ENCODE peak calls at places on chromosomes 1 and 21, in five cellular contexts. B, G, D, C and Z are unnamed samples.

GRCh38 chr1:26909951-26910342 is 3.8 kb downstream of the NR0B2 start:
- DNase-seq in B (no peak), G (no peak), D (no peak), C (no peak), Z (no peak)

GRCh38 chr1:24748191-24749121 is 3.2 kb downstream of the CLIC4 start:
- DNase-seq in B (no peak), G (no peak), D (no peak), C (peak), Z (no peak)

GRCh38 chr21:19181604-19182140 is 778.1 kb upstream of the TMPRSS15 start:
- DNase-seq in B (no peak), G (no peak), D (no peak), C (no peak), Z (no peak)

GRCh38 chr1:26218906-26219494 is 15.0 kb upstream of the CEP85 start:
- DNase-seq in B (no peak), G (peak), D (no peak), C (peak), Z (no peak)

GRCh38 chr1:1122981-1123480 is 7.1 kb upstream of the C1orf159 start:
- DNase-seq in B (no peak), G (no peak), D (no peak), C (no peak), Z (no peak)

GRCh38 chr1:12464627-12465056 is 153.4 kb downstream of the DHRS3 start:
- DNase-seq in B (peak), G (no peak), D (peak), C (peak), Z (no peak)

GRCh38 chr1:165483412-165483811 is 38.5 kb upstream of the RXRG start:
- DNase-seq in B (no peak), G (no peak), D (no peak), C (no peak), Z (no peak)

GRCh38 chr1:22971161-22972062 is 1.3 kb downstream of the LACTBL1 start:
- DNase-seq in B (peak), G (no peak), D (peak), C (no peak), Z (no peak)

GRCh38 chr1:177023710-177024109 is 140.8 kb downstream of the ASTN1 start:
- DNase-seq in B (no peak), G (no peak), D (no peak), C (no peak), Z (no peak)

GRCh38 chr1:30196872-30197615 is 526.3 kb downstream of the MATN1 start:
- DNase-seq in B (no peak), G (no peak), D (no peak), C (no peak), Z (no peak)

GRCh38 chr1:218743861-218744505 is 398.8 kb downstream of the TGFB2 start:
- DNase-seq in B (peak), G (no peak), D (no peak), C (no peak), Z (no peak)

GRCh38 chr1:234533034-234533571 is 54.1 kb upstream of the TARBP1 start:
- DNase-seq in B (peak), G (peak), D (peak), C (no peak), Z (no peak)

GRCh38 chr1:225458222-225458631 is 30.4 kb upstream of the LBR start:
- DNase-seq in B (no peak), G (no peak), D (peak), C (no peak), Z (no peak)

GRCh38 chr1:213287987-213288386 is 236.9 kb downstream of the RPS6KC1 start:
- DNase-seq in B (no peak), G (no peak), D (no peak), C (no peak), Z (no peak)

GRCh38 chr1:54327386-54328116 is 78.6 kb downstream of the SSBP3 start:
- DNase-seq in B (no peak), G (no peak), D (peak), C (no peak), Z (no peak)

GRCh38 chr1:169795687-169796086 is 980 bp upstream of the METTL18 start:
- DNase-seq in B (peak), G (no peak), D (no peak), C (no peak), Z (no peak)

GRCh38 chr1:92399076-92399475 is 87.6 kb downstream of the GFI1 start:
- DNase-seq in B (no peak), G (no peak), D (no peak), C (no peak), Z (no peak)

GRCh38 chr21:44344541-44345183 is 5.5 kb upstream of the CFAP410 start:
- DNase-seq in B (no peak), G (no peak), D (no peak), C (no peak), Z (no peak)
- H3K4me3 ChIP-seq in B (no peak), G (no peak), D (no peak), C (no peak), Z (no peak)

GRCh38 chr1:205973377-205974232 is 29.6 kb downstream of the RAB7B start:
- DNase-seq in B (no peak), G (no peak), D (no peak), C (no peak), Z (no peak)
- H3K27ac ChIP-seq in B (no peak), G (no peak), D (no peak), C (no peak), Z (no peak)

DNA sequence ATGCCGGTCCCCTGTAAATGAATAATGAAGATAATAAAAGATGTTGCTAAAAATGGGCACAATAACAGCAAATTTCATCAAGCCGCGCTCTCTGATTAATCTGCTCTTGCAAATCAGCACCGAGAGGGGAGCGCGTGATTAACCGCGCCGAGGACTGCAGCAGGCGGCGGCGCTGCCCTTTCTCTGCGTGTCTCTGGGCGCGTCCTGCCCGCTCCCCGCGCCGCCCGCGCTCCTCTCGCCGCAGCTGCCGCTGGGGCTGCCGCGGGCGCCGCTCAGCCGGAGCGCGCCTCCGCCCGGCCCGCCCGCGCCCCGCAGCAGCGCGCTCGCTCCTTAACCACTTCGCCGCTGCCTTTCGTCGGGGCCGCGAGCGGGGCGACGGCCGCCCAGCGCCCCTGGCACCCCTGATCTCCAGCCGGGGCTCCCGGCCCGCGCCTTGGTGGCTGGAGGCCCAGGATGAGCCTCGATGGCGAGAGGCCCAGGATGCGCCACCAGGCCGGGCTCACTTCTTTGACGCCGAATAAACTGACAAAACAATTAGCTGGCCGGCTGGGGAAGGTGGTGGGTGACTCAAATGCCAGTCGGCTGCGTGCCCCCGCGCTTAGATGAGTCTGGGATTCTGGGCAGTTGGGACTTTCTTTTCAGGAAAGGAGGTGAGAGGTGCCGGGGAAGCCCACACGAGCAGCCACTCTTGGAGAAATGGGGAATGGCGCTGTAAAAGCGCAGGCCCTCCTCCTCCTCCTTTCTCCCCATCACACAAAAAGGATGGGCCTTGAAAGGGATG is 221.4 kb upstream of the PKN2 start:
- DNase-seq in B (peak), G (peak), D (peak), C (no peak), Z (peak)
- TF ChIP-seq CTCF in B (no peak), G (no peak), D (no peak), C (no peak), Z (no peak)

GRCh38 chr1:3453891-3454810 is at the start of gene ARHGEF16:
- DNase-seq in B (peak), G (peak), D (peak), C (peak), Z (no peak)

GRCh38 chr1:3456449-3456963 is 2.0 kb downstream of the ARHGEF16 start:
- DNase-seq in B (no peak), G (peak), D (no peak), C (no peak), Z (no peak)

GRCh38 chr1:3453203-3453761 is 1.2 kb upstream of the ARHGEF16 start:
- DNase-seq in B (peak), G (peak), D (peak), C (peak), Z (peak)

GRCh38 chr1:3455630-3456448 is 1.4 kb downstream of the ARHGEF16 start:
- DNase-seq in B (no peak), G (peak), D (no peak), C (no peak), Z (no peak)

GRCh38 chr1:3454811-3455618 is 550 bp downstream of the ARHGEF16 start:
- DNase-seq in B (no peak), G (peak), D (no peak), C (peak), Z (no peak)
- H3K4me3 ChIP-seq in B (peak), G (peak), D (no peak), C (peak), Z (peak)

DNA sequence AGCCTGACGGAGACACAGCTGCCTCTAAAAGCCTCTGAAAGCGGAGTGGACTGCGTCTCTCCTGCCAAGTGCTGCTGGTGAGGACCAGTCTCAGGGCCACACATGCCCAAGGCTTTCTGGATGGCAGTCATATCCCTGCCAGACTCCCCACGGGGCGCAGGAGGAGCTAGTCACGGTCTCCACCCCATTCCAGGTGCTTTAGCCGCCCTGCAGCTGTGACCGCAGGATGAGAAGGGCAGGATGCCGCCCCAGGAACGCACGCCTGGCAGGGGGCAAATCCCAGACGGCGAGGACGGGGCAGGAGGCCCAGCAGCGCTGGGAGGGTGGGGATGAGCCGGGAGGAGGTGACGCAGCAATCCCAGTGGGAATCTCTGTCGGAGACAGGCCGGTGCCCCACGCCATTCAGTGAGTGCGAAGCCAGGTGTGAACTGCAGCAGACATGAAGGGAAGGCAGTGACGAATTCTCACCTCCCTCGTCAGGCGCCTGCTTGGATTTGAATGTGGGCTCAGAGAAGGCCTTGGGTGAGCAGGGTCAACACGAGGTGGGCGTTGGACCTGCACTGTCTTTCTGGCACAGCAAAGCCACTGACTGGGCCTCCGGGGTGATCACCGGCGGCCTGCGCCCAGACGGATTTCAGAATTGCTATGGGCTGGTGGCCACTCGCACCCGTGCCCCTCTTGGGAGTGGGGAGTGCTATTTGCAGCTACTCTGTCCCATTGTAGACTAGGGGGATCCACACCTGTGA is 38.5 kb upstream of the SLC19A1 start:
- DNase-seq in B (no peak), G (no peak), D (no peak), C (no peak), Z (no peak)
- H3K27ac ChIP-seq in B (no peak), G (no peak), D (no peak), C (no peak), Z (no peak)

DNA sequence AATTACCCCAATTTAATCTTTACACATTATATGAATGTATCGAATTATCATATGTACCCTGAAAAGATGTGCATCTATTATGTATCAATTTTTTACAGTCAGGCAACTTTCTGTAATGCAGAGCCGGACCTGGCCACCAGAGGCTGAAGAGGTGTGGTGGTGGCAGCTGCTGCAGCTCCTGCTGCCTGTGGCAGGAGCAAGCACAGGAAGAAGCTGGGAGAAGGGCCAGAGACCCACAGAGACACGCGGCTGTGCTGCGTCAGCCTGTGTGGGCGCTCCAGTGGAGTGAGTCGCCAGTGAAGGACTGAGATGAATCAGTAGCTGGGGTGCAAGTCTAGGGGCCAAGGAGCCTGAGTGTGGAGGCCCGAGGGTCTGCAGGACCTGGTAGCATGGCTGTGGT is 74.3 kb upstream of the COG2 start:
- DNase-seq in B (peak), G (no peak), D (peak), C (no peak), Z (peak)
- TF ChIP-seq CTCF in B (peak), G (no peak), D (no peak), C (no peak), Z (peak)